ENCODE peak calls at places on chromosomes 6 and 20, in seven cellular contexts. One of them, this sample, is unnamed.
A peak's percentile ranks its signal among the peaks of the same experiment; 100 is the strongest.

GRCh38 chr6:165742047-165742446 is 79.0 kb upstream of the PDE10A start:
- DNase-seq in ACHN: no peak
- DNase-seq in RWPE1: no peak
- DNase-seq in endothelial cell: no peak
- DNase-seq in NCI-H345: no peak
- DNase-seq in tibial nerve: no peak
- DNase-seq in iris pigment epithelial cell: no peak
- DNase-seq in this sample: no peak

GRCh38 chr20:63096681-63097335 is 90.0 kb upstream of the BHLHE23 start:
- DNase-seq in ACHN: no peak
- DNase-seq in RWPE1: no peak
- DNase-seq in endothelial cell: no peak
- DNase-seq in NCI-H345: no peak
- DNase-seq in tibial nerve: no peak
- DNase-seq in iris pigment epithelial cell: no peak
- DNase-seq in this sample: no peak

GRCh38 chr20:40939667-40940066 is 89.0 kb upstream of the TOP1 start:
- DNase-seq in ACHN: no peak
- DNase-seq in RWPE1: no peak
- DNase-seq in endothelial cell: no peak
- DNase-seq in NCI-H345: no peak
- DNase-seq in tibial nerve: no peak
- DNase-seq in iris pigment epithelial cell: no peak
- DNase-seq in this sample: no peak

GRCh38 chr20:1897486-1897885 is 2.3 kb downstream of the SIRPA start:
- DNase-seq in ACHN: no peak
- DNase-seq in RWPE1: peak; percentile 39
- DNase-seq in endothelial cell: no peak
- DNase-seq in NCI-H345: no peak
- DNase-seq in tibial nerve: no peak
- DNase-seq in iris pigment epithelial cell: peak; percentile 17
- DNase-seq in this sample: no peak

GRCh38 chr6:47772359-47772758 is 9.5 kb upstream of the OPN5 start:
- DNase-seq in ACHN: no peak
- DNase-seq in RWPE1: no peak
- DNase-seq in endothelial cell: no peak
- DNase-seq in NCI-H345: no peak
- DNase-seq in tibial nerve: no peak
- DNase-seq in iris pigment epithelial cell: no peak
- DNase-seq in this sample: no peak

GRCh38 chr6:160523223-160523622 is 140.9 kb downstream of the LPA start:
- DNase-seq in ACHN: no peak
- DNase-seq in RWPE1: no peak
- DNase-seq in endothelial cell: no peak
- DNase-seq in NCI-H345: no peak
- DNase-seq in tibial nerve: no peak
- DNase-seq in iris pigment epithelial cell: no peak
- DNase-seq in this sample: no peak

GRCh38 chr6:40160826-40161225 is 226.6 kb upstream of the MOCS1 start:
- DNase-seq in ACHN: peak; percentile 41
- DNase-seq in RWPE1: no peak
- DNase-seq in endothelial cell: no peak
- DNase-seq in NCI-H345: no peak
- DNase-seq in tibial nerve: no peak
- DNase-seq in iris pigment epithelial cell: no peak
- DNase-seq in this sample: no peak

GRCh38 chr6:36650848-36651247 is 27.7 kb upstream of the CDKN1A start:
- DNase-seq in ACHN: no peak
- DNase-seq in RWPE1: no peak
- DNase-seq in endothelial cell: no peak
- DNase-seq in NCI-H345: no peak
- DNase-seq in tibial nerve: no peak
- DNase-seq in iris pigment epithelial cell: no peak
- DNase-seq in this sample: no peak

GRCh38 chr20:32018269-32019155 is 8.3 kb downstream of the CCM2L start:
- DNase-seq in ACHN: peak; percentile 58
- DNase-seq in RWPE1: peak; percentile 91
- DNase-seq in endothelial cell: peak; percentile 78
- DNase-seq in NCI-H345: peak; percentile 96
- DNase-seq in tibial nerve: peak; percentile 38
- DNase-seq in iris pigment epithelial cell: no peak
- DNase-seq in this sample: peak; percentile 49

GRCh38 chr6:166900956-166901607 is 55.3 kb downstream of the RNASET2 start:
- DNase-seq in ACHN: no peak
- DNase-seq in RWPE1: no peak
- DNase-seq in endothelial cell: no peak
- DNase-seq in NCI-H345: no peak
- DNase-seq in tibial nerve: no peak
- DNase-seq in iris pigment epithelial cell: no peak
- DNase-seq in this sample: no peak

GRCh38 chr6:53793318-53793975 is 1.4 kb upstream of the LRRC1 start:
- DNase-seq in ACHN: peak; percentile 67
- DNase-seq in RWPE1: peak; percentile 41
- DNase-seq in endothelial cell: peak; percentile 52
- DNase-seq in NCI-H345: peak; percentile 81
- DNase-seq in tibial nerve: no peak
- DNase-seq in iris pigment epithelial cell: peak; percentile 54
- DNase-seq in this sample: peak; percentile 68

GRCh38 chr20:47191074-47191673 is 165.3 kb downstream of the ZMYND8 start:
- DNase-seq in ACHN: peak; percentile 33
- DNase-seq in RWPE1: peak; percentile 98
- DNase-seq in endothelial cell: no peak
- DNase-seq in NCI-H345: no peak
- DNase-seq in tibial nerve: no peak
- DNase-seq in iris pigment epithelial cell: peak; percentile 35
- DNase-seq in this sample: no peak

GRCh38 chr6:142744836-142745235 is 200.1 kb downstream of the HIVEP2 start:
- DNase-seq in ACHN: no peak
- DNase-seq in RWPE1: no peak
- DNase-seq in endothelial cell: no peak
- DNase-seq in NCI-H345: no peak
- DNase-seq in tibial nerve: no peak
- DNase-seq in iris pigment epithelial cell: peak; percentile 75
- DNase-seq in this sample: no peak

GRCh38 chr6:110430236-110430635 is 14.9 kb upstream of the DDO start:
- DNase-seq in ACHN: no peak
- DNase-seq in RWPE1: no peak
- DNase-seq in endothelial cell: no peak
- DNase-seq in NCI-H345: peak; percentile 3
- DNase-seq in tibial nerve: no peak
- DNase-seq in iris pigment epithelial cell: no peak
- DNase-seq in this sample: no peak

GRCh38 chr6:10682319-10682988 is 12.0 kb downstream of the C6orf52 start:
- DNase-seq in ACHN: no peak
- DNase-seq in RWPE1: no peak
- DNase-seq in endothelial cell: no peak
- DNase-seq in NCI-H345: no peak
- DNase-seq in tibial nerve: no peak
- DNase-seq in iris pigment epithelial cell: no peak
- DNase-seq in this sample: no peak

GRCh38 chr6:24943774-24944173 is 8.0 kb upstream of the RIPOR2 start:
- DNase-seq in ACHN: no peak
- DNase-seq in RWPE1: no peak
- DNase-seq in endothelial cell: no peak
- DNase-seq in NCI-H345: no peak
- DNase-seq in tibial nerve: no peak
- DNase-seq in iris pigment epithelial cell: no peak
- DNase-seq in this sample: no peak

GRCh38 chr6:154510144-154510905 is at the start of gene CNKSR3:
- DNase-seq in ACHN: peak; percentile 89
- DNase-seq in RWPE1: peak; percentile 74
- DNase-seq in endothelial cell: peak; percentile 89
- DNase-seq in NCI-H345: peak; percentile 99
- DNase-seq in tibial nerve: peak; percentile 71
- DNase-seq in iris pigment epithelial cell: peak; percentile 88
- DNase-seq in this sample: peak; percentile 97

GRCh38 chr6:139514819-139515218 is 140.4 kb upstream of the CITED2 start:
- DNase-seq in ACHN: no peak
- DNase-seq in RWPE1: no peak
- DNase-seq in endothelial cell: no peak
- DNase-seq in NCI-H345: no peak
- DNase-seq in tibial nerve: no peak
- DNase-seq in iris pigment epithelial cell: no peak
- DNase-seq in this sample: no peak

GRCh38 chr20:13790708-13791107 is 5.9 kb downstream of the NDUFAF5 start:
- DNase-seq in ACHN: no peak
- DNase-seq in RWPE1: no peak
- DNase-seq in endothelial cell: no peak
- DNase-seq in NCI-H345: no peak
- DNase-seq in tibial nerve: no peak
- DNase-seq in iris pigment epithelial cell: no peak
- DNase-seq in this sample: no peak

GRCh38 chr6:103875221-103875620 is 984.5 kb downstream of the HACE1 start:
- DNase-seq in ACHN: no peak
- DNase-seq in RWPE1: no peak
- DNase-seq in endothelial cell: no peak
- DNase-seq in NCI-H345: no peak
- DNase-seq in tibial nerve: no peak
- DNase-seq in iris pigment epithelial cell: no peak
- DNase-seq in this sample: no peak

GRCh38 chr6:13066050-13066449 is 262.3 kb downstream of the TBC1D7 start:
- DNase-seq in ACHN: no peak
- DNase-seq in RWPE1: no peak
- DNase-seq in endothelial cell: no peak
- DNase-seq in NCI-H345: no peak
- DNase-seq in tibial nerve: no peak
- DNase-seq in iris pigment epithelial cell: no peak
- DNase-seq in this sample: no peak

GRCh38 chr20:47438464-47439381 is 63.0 kb upstream of the NCOA3 start:
- DNase-seq in ACHN: peak; percentile 5
- DNase-seq in RWPE1: peak; percentile 66
- DNase-seq in endothelial cell: no peak
- DNase-seq in NCI-H345: no peak
- DNase-seq in tibial nerve: no peak
- DNase-seq in iris pigment epithelial cell: no peak
- DNase-seq in this sample: no peak

GRCh38 chr6:14818422-14818884 is 427.4 kb upstream of the JARID2 start:
- DNase-seq in ACHN: no peak
- DNase-seq in RWPE1: no peak
- DNase-seq in endothelial cell: no peak
- DNase-seq in NCI-H345: no peak
- DNase-seq in tibial nerve: no peak
- DNase-seq in iris pigment epithelial cell: no peak
- DNase-seq in this sample: peak; percentile 9

GRCh38 chr6:36508532-36508931 is 38.7 kb downstream of the STK38 start:
- DNase-seq in ACHN: no peak
- DNase-seq in RWPE1: no peak
- DNase-seq in endothelial cell: no peak
- DNase-seq in NCI-H345: no peak
- DNase-seq in tibial nerve: no peak
- DNase-seq in iris pigment epithelial cell: no peak
- DNase-seq in this sample: peak; percentile 59

GRCh38 chr6:85404497-85405174 is 45.2 kb upstream of the NT5E start:
- DNase-seq in ACHN: peak; percentile 78
- DNase-seq in RWPE1: peak; percentile 91
- DNase-seq in endothelial cell: no peak
- DNase-seq in NCI-H345: no peak
- DNase-seq in tibial nerve: no peak
- DNase-seq in iris pigment epithelial cell: peak; percentile 95
- DNase-seq in this sample: no peak

GRCh38 chr20:504632-505075 is 38.9 kb downstream of the CSNK2A1 start:
- DNase-seq in ACHN: no peak
- DNase-seq in RWPE1: no peak
- DNase-seq in endothelial cell: no peak
- DNase-seq in NCI-H345: no peak
- DNase-seq in tibial nerve: no peak
- DNase-seq in iris pigment epithelial cell: peak; percentile 39
- DNase-seq in this sample: no peak

GRCh38 chr6:3371222-3371949 is 85.5 kb downstream of the SLC22A23 start:
- DNase-seq in ACHN: no peak
- DNase-seq in RWPE1: no peak
- DNase-seq in endothelial cell: no peak
- DNase-seq in NCI-H345: no peak
- DNase-seq in tibial nerve: no peak
- DNase-seq in iris pigment epithelial cell: no peak
- DNase-seq in this sample: no peak

GRCh38 chr20:37956099-37956498 is 53.2 kb downstream of the VSTM2L start:
- DNase-seq in ACHN: no peak
- DNase-seq in RWPE1: no peak
- DNase-seq in endothelial cell: no peak
- DNase-seq in NCI-H345: peak; percentile 67
- DNase-seq in tibial nerve: no peak
- DNase-seq in iris pigment epithelial cell: peak; percentile 18
- DNase-seq in this sample: no peak

GRCh38 chr20:63859166-63859699 is 2.1 kb upstream of the ABHD16B start:
- DNase-seq in ACHN: no peak
- DNase-seq in RWPE1: no peak
- DNase-seq in endothelial cell: no peak
- DNase-seq in NCI-H345: no peak
- DNase-seq in tibial nerve: no peak
- DNase-seq in iris pigment epithelial cell: no peak
- DNase-seq in this sample: no peak